ENCODE peak calls at places on chromosomes 2 and 18, in nine cellular contexts. X, Q, A, S, E, J, P, C and R are unnamed samples. For H3K36me3, the result is how much of the 10 kb centered on the place peaks cover.

GRCh38 chr2:179981085-179981484 is 26.0 kb downstream of the CWC22 start:
- DNase-seq in X (no peak), Q (no peak), A (no peak), S (no peak), E (no peak), J (no peak), P (no peak), C (no peak), R (no peak)

GRCh38 chr2:1927896-1928568 is 183.7 kb upstream of the PXDN start:
- DNase-seq in X (no peak), Q (no peak), A (no peak), S (no peak), E (no peak), J (no peak), P (no peak), C (no peak), R (no peak)

GRCh38 chr18:32730620-32731021 is 42.2 kb downstream of the KLHL14 start:
- DNase-seq in X (no peak), Q (no peak), A (no peak), S (no peak), E (no peak), J (no peak), P (no peak), C (no peak), R (no peak)

GRCh38 chr18:70047931-70048603 is 100.4 kb upstream of the CD226 start:
- DNase-seq in X (no peak), Q (no peak), A (no peak), S (no peak), E (no peak), J (no peak), P (no peak), C (no peak), R (no peak)

GRCh38 chr18:10234912-10235439 is 219.5 kb upstream of the APCDD1 start:
- DNase-seq in X (no peak), Q (no peak), A (no peak), S (peak), E (no peak), J (no peak), P (no peak), C (peak), R (no peak)

GRCh38 chr2:204737296-204737695 is 192.0 kb downstream of the PARD3B start:
- DNase-seq in X (no peak), Q (no peak), A (no peak), S (no peak), E (no peak), J (no peak), P (no peak), C (no peak), R (no peak)

GRCh38 chr2:27431395-27431794 is 3.0 kb downstream of the NRBP1 start:
- DNase-seq in X (no peak), Q (no peak), A (no peak), S (no peak), E (no peak), J (no peak), P (no peak), C (no peak), R (no peak)

GRCh38 chr2:216465580-216466197 is 33.0 kb upstream of the RPL37A start:
- DNase-seq in X (no peak), Q (no peak), A (no peak), S (no peak), E (no peak), J (no peak), P (no peak), C (no peak), R (no peak)

GRCh38 chr18:70419526-70419925 is 130.7 kb downstream of the SOCS6 start:
- DNase-seq in X (no peak), Q (no peak), A (no peak), S (no peak), E (peak), J (no peak), P (no peak), C (peak), R (no peak)

GRCh38 chr2:85650456-85650855 is 17.5 kb downstream of the SFTPB start:
- DNase-seq in X (no peak), Q (no peak), A (no peak), S (no peak), E (no peak), J (no peak), P (no peak), C (no peak), R (no peak)

GRCh38 chr2:83915381-83915780 is 543.7 kb downstream of the SUCLG1 start:
- DNase-seq in X (no peak), Q (no peak), A (no peak), S (no peak), E (no peak), J (no peak), P (no peak), C (no peak), R (no peak)

GRCh38 chr2:84965827-84966226 is 5.1 kb upstream of the KCMF1 start:
- DNase-seq in X (peak), Q (no peak), A (no peak), S (no peak), E (no peak), J (no peak), P (no peak), C (no peak), R (no peak)

GRCh38 chr2:181977661-181978350 is 7.8 kb upstream of the PPP1R1C start:
- DNase-seq in X (no peak), Q (no peak), A (no peak), S (no peak), E (no peak), J (no peak), P (no peak), C (peak), R (peak)

GRCh38 chr2:66440011-66440542 is 5.2 kb downstream of the MEIS1 start:
- DNase-seq in X (peak), Q (no peak), A (peak), S (no peak), E (no peak), J (no peak), P (no peak), C (peak), R (no peak)

GRCh38 chr2:159030674-159031380 is 62.4 kb downstream of the TANC1 start:
- DNase-seq in X (peak), Q (no peak), A (no peak), S (peak), E (peak), J (peak), P (peak), C (peak), R (peak)

GRCh38 chr2:33000986-33001385 is 54.2 kb downstream of the LTBP1 start:
- DNase-seq in X (no peak), Q (no peak), A (no peak), S (no peak), E (peak), J (no peak), P (no peak), C (no peak), R (no peak)

GRCh38 chr2:58870704-58871103 is 629.6 kb upstream of the FANCL start:
- DNase-seq in X (no peak), Q (no peak), A (no peak), S (no peak), E (no peak), J (no peak), P (no peak), C (peak), R (no peak)

GRCh38 chr2:58866527-58866926 is 625.4 kb upstream of the FANCL start:
- DNase-seq in X (no peak), Q (no peak), A (no peak), S (no peak), E (no peak), J (no peak), P (no peak), C (no peak), R (no peak)

GRCh38 chr2:58866946-58867345 is 625.8 kb upstream of the FANCL start:
- DNase-seq in X (no peak), Q (no peak), A (no peak), S (no peak), E (no peak), J (no peak), P (no peak), C (peak), R (no peak)

GRCh38 chr2:58875462-58875861 is 634.3 kb upstream of the FANCL start:
- DNase-seq in X (no peak), Q (no peak), A (no peak), S (no peak), E (no peak), J (no peak), P (no peak), C (no peak), R (no peak)

DNA sequence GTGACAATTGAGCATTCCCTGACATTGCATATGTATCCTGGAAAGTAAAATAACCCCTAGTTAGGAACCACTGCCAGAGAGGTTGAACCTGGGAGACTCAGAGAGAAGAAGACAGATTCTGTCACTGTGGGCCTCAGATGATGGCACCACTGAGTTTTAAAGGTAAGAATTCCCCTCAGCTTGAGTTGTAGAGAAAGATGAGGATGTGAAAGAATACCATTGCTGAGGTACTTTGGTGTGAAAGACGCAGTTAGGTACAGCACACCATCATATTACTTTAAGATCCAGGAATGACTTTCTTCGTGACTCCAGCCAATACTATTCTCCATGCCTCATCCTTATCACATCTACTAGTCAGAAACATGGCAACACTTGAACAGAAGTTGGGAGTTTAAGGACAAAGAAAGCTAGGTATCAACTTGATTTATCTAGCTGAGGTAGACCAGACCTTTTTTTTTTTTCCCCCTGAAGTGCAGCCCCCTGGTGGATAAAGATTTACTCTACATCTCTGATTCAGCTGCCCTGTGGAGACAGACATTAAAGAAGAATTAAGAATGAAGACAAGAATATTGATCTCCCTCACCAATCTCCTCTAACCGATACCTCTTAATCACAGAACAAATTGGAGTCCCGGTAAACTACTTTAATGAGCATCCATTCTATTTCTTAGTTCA is 630.5 kb upstream of the FANCL start:
- DNase-seq in X (no peak), Q (no peak), A (no peak), S (no peak), E (no peak), J (no peak), P (no peak), C (no peak), R (no peak)
- TF ChIP-seq CTCF in X (no peak), Q (no peak), A (no peak), S (no peak), E (peak), J (no peak), P (no peak), C (no peak), R (peak)

DNA sequence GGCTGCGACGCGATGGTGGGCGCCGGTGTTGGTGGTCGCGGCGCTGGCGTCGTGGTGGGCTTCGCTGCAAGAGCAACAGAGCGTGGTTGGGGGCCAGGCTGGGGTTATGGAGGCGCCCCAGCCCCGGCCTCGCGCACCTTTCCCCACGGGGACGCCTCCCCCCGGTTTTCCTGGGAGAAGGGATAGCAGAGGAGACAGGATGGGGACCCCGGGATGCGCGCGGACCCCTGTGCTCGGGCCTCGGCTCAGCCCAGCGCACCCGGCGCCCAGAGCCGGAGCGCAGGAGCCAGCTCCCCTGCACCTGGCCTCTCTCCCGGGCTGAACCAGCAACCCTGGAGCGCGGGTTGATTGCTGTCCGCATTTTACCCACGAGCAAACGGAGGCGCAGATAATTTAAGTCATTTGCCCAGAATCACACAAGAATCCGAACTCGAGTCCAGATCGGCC is 1.0 kb downstream of the CD8A start:
- DNase-seq in X (no peak), Q (no peak), A (no peak), S (no peak), E (no peak), J (no peak), P (no peak), C (no peak), R (no peak)
- H3K4me3 ChIP-seq in X (peak), Q (peak), A (peak), S (no peak), E (no peak), J (no peak), P (peak), C (no peak), R (no peak)

GRCh38 chr2:231308219-231308618 is 87.3 kb upstream of the B3GNT7 start:
- DNase-seq in X (no peak), Q (no peak), A (no peak), S (no peak), E (no peak), J (no peak), P (no peak), C (no peak), R (no peak)

GRCh38 chr2:231312066-231312465 is 83.4 kb upstream of the B3GNT7 start:
- DNase-seq in X (no peak), Q (no peak), A (no peak), S (no peak), E (no peak), J (no peak), P (no peak), C (no peak), R (no peak)

GRCh38 chr2:231305221-231305620 is 90.3 kb upstream of the B3GNT7 start:
- DNase-seq in X (no peak), Q (no peak), A (no peak), S (no peak), E (no peak), J (no peak), P (no peak), C (no peak), R (no peak)

GRCh38 chr2:231308631-231309414 is 86.7 kb upstream of the B3GNT7 start:
- DNase-seq in X (no peak), Q (no peak), A (no peak), S (no peak), E (peak), J (no peak), P (no peak), C (peak), R (peak)

DNA sequence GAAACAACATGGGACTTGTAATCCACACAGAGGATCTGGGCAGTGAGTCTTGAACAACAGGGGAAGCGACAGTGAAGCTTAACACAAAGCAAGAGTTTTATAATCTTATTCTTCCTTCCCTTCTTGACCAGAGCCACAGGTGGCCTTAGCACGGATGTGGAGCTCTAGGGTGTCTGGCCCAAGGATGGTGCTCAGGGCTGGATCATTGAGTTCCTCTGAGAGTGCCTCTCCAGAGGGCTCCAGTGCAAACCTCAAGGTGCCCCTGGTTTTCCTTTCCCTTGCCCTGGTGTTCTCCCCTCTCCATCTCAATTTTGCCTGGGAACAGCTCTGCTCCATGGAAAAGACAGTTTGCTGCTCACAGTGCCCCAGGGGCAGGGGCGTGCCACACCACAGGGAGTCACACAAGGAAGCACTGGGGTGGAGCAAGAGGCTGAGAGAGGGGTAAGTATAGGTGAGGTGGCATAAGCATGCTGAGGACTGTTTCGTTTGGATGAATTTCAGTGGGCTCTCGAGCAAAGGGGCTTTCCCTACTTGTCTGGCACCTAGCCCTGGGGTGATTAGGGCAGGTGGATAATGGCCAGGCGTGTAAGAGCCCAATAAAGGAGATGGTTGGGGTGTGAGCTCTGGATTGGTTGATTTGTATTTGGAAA is 88.6 kb upstream of the B3GNT7 start:
- DNase-seq in X (no peak), Q (peak), A (no peak), S (no peak), E (peak), J (no peak), P (no peak), C (no peak), R (no peak)
- H3K36me3 ChIP-seq in X (under half), Q (under half), A (under half), S (under half), E (under half), J (under half), P (under half), C (under half), R (under half)

GRCh38 chr2:74440378-74441110 is 1.2 kb downstream of the RTKN start:
- DNase-seq in X (peak), Q (peak), A (peak), S (peak), E (peak), J (peak), P (peak), C (peak), R (no peak)
- TF ChIP-seq CTCF in X (peak), Q (peak), A (peak), S (peak), E (no peak), J (peak), P (peak), C (no peak), R (peak)

DNA sequence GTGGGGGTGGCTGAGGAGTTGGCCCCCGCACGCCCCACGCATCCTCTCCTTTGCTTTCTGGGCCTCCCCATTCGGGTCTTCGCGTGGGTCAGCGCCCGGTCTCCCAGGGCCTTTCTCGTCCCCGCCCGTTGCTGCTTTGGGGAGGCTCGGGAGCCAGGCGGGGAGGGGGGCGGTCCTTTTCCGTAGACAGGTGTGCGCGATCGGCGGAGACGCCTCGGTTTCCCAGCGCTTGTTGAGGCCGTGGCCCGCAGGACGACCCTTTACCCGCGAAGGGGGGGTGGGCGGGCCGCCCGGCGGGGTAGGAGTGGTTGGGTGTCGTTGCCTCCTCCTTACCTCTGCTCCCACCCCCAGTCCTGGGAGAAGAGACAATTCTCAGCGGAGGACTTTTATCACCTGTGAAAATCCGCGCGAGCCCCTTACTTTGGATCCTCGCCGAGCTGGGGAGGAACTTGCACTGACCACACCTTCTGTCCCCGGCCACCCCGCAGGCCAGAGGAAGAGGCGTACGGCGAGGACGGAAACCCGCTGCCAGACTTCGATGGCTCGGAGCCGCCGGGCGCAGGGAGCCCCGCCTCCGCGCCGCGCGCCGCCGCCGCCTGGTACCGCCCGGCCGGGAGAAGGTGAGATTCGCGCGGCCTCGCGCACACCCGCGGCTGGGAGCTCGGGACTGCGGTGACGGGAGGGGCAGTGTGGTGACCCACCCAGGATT is 2.7 kb downstream of the ADCYAP1 start:
- DNase-seq in X (no peak), Q (peak), A (peak), S (no peak), E (no peak), J (peak), P (no peak), C (peak), R (no peak)
- H3K4me3 ChIP-seq in X (peak), Q (peak), A (peak), S (no peak), E (no peak), J (peak), P (peak), C (peak), R (no peak)

GRCh38 chr2:69131452-69131851 is 118.5 kb downstream of the ANTXR1 start:
- DNase-seq in X (no peak), Q (no peak), A (no peak), S (no peak), E (no peak), J (no peak), P (no peak), C (no peak), R (no peak)
- H3K36me3 ChIP-seq in X (under half), Q (under half), A (under half), S (under half), E (under half), J (under half), P (under half), C (under half), R (under half)

GRCh38 chr2:196337618-196337953 is 166.2 kb upstream of the STK17B start:
- DNase-seq in X (no peak), Q (no peak), A (no peak), S (no peak), E (no peak), J (no peak), P (no peak), C (no peak), R (no peak)
- TF ChIP-seq CTCF in X (no peak), Q (peak), A (no peak), S (no peak), E (peak), J (no peak), P (no peak), C (no peak), R (no peak)